ENCODE peak calls at places on chromosome 14, in seven cellular contexts. One of them, this sample, is unnamed.

GRCh38 chr14:68574906-68575305 is 218.0 kb downstream of the ZFP36L1 start:
- DNase-seq in astrocyte of the cerebellum: no peak
- DNase-seq in fibroblast of pulmonary artery: peak
- DNase-seq in fibroblast of mammary gland: peak
- DNase-seq in astrocyte of the spinal cord: peak
- DNase-seq in ovary: peak
- DNase-seq in Peyer's patch: no peak
- DNase-seq in this sample: no peak

GRCh38 chr14:100525615-100526014 is 61.6 kb downstream of the BEGAIN start:
- DNase-seq in astrocyte of the cerebellum: no peak
- DNase-seq in fibroblast of pulmonary artery: no peak
- DNase-seq in fibroblast of mammary gland: no peak
- DNase-seq in astrocyte of the spinal cord: no peak
- DNase-seq in ovary: no peak
- DNase-seq in Peyer's patch: peak
- DNase-seq in this sample: no peak

GRCh38 chr14:90692061-90692460 is 124.2 kb downstream of the TTC7B start:
- DNase-seq in astrocyte of the cerebellum: no peak
- DNase-seq in fibroblast of pulmonary artery: no peak
- DNase-seq in fibroblast of mammary gland: peak
- DNase-seq in astrocyte of the spinal cord: no peak
- DNase-seq in ovary: no peak
- DNase-seq in Peyer's patch: no peak
- DNase-seq in this sample: no peak

GRCh38 chr14:50321009-50321660 is 9.0 kb downstream of the DMAC2L start:
- DNase-seq in astrocyte of the cerebellum: peak
- DNase-seq in fibroblast of pulmonary artery: peak
- DNase-seq in fibroblast of mammary gland: peak
- DNase-seq in astrocyte of the spinal cord: peak
- DNase-seq in ovary: no peak
- DNase-seq in Peyer's patch: no peak
- DNase-seq in this sample: peak

GRCh38 chr14:61930101-61930857 is 168.1 kb downstream of the SNAPC1 start:
- DNase-seq in astrocyte of the cerebellum: no peak
- DNase-seq in fibroblast of pulmonary artery: no peak
- DNase-seq in fibroblast of mammary gland: no peak
- DNase-seq in astrocyte of the spinal cord: no peak
- DNase-seq in ovary: no peak
- DNase-seq in Peyer's patch: no peak
- DNase-seq in this sample: no peak

GRCh38 chr14:70856851-70857498 is 47.7 kb upstream of the MAP3K9 start:
- DNase-seq in astrocyte of the cerebellum: peak
- DNase-seq in fibroblast of pulmonary artery: peak
- DNase-seq in fibroblast of mammary gland: peak
- DNase-seq in astrocyte of the spinal cord: peak
- DNase-seq in ovary: no peak
- DNase-seq in Peyer's patch: no peak
- DNase-seq in this sample: no peak

GRCh38 chr14:45251912-45252311 is 1.1 kb downstream of the MIS18BP1 start:
- DNase-seq in astrocyte of the cerebellum: no peak
- DNase-seq in fibroblast of pulmonary artery: peak
- DNase-seq in fibroblast of mammary gland: peak
- DNase-seq in astrocyte of the spinal cord: peak
- DNase-seq in ovary: no peak
- DNase-seq in Peyer's patch: no peak
- DNase-seq in this sample: no peak

GRCh38 chr14:87407344-87407743 is 585.6 kb downstream of the GALC start:
- DNase-seq in astrocyte of the cerebellum: no peak
- DNase-seq in fibroblast of pulmonary artery: no peak
- DNase-seq in fibroblast of mammary gland: peak
- DNase-seq in astrocyte of the spinal cord: no peak
- DNase-seq in ovary: no peak
- DNase-seq in Peyer's patch: no peak
- DNase-seq in this sample: no peak

GRCh38 chr14:75452324-75452723 is 24.5 kb downstream of the JDP2 start:
- DNase-seq in astrocyte of the cerebellum: no peak
- DNase-seq in fibroblast of pulmonary artery: no peak
- DNase-seq in fibroblast of mammary gland: peak
- DNase-seq in astrocyte of the spinal cord: peak
- DNase-seq in ovary: no peak
- DNase-seq in Peyer's patch: no peak
- DNase-seq in this sample: no peak

GRCh38 chr14:89648924-89649323 is 231.9 kb upstream of the FOXN3 start:
- DNase-seq in astrocyte of the cerebellum: no peak
- DNase-seq in fibroblast of pulmonary artery: no peak
- DNase-seq in fibroblast of mammary gland: no peak
- DNase-seq in astrocyte of the spinal cord: no peak
- DNase-seq in ovary: no peak
- DNase-seq in Peyer's patch: no peak
- DNase-seq in this sample: no peak

GRCh38 chr14:52442602-52443001 is 109.7 kb downstream of the TXNDC16 start:
- DNase-seq in astrocyte of the cerebellum: no peak
- DNase-seq in fibroblast of pulmonary artery: no peak
- DNase-seq in fibroblast of mammary gland: no peak
- DNase-seq in astrocyte of the spinal cord: no peak
- DNase-seq in ovary: no peak
- DNase-seq in Peyer's patch: no peak
- DNase-seq in this sample: no peak

GRCh38 chr14:35114036-35114435 is 7.8 kb downstream of the PPP2R3C start:
- DNase-seq in astrocyte of the cerebellum: no peak
- DNase-seq in fibroblast of pulmonary artery: peak
- DNase-seq in fibroblast of mammary gland: no peak
- DNase-seq in astrocyte of the spinal cord: peak
- DNase-seq in ovary: no peak
- DNase-seq in Peyer's patch: no peak
- DNase-seq in this sample: no peak

GRCh38 chr14:74793506-74794155 is 30.5 kb downstream of the YLPM1 start:
- DNase-seq in astrocyte of the cerebellum: no peak
- DNase-seq in fibroblast of pulmonary artery: peak
- DNase-seq in fibroblast of mammary gland: peak
- DNase-seq in astrocyte of the spinal cord: peak
- DNase-seq in ovary: no peak
- DNase-seq in Peyer's patch: no peak
- DNase-seq in this sample: no peak

GRCh38 chr14:41404121-41404520 is 202.6 kb upstream of the LRFN5 start:
- DNase-seq in astrocyte of the cerebellum: no peak
- DNase-seq in fibroblast of pulmonary artery: peak
- DNase-seq in fibroblast of mammary gland: peak
- DNase-seq in astrocyte of the spinal cord: no peak
- DNase-seq in ovary: no peak
- DNase-seq in Peyer's patch: no peak
- DNase-seq in this sample: no peak

GRCh38 chr14:68598621-68599447 is 194.0 kb downstream of the ZFP36L1 start:
- DNase-seq in astrocyte of the cerebellum: peak
- DNase-seq in fibroblast of pulmonary artery: peak
- DNase-seq in fibroblast of mammary gland: peak
- DNase-seq in astrocyte of the spinal cord: peak
- DNase-seq in ovary: peak
- DNase-seq in Peyer's patch: peak
- DNase-seq in this sample: peak

GRCh38 chr14:68623307-68623706 is 169.6 kb downstream of the ZFP36L1 start:
- DNase-seq in astrocyte of the cerebellum: no peak
- DNase-seq in fibroblast of pulmonary artery: no peak
- DNase-seq in fibroblast of mammary gland: no peak
- DNase-seq in astrocyte of the spinal cord: no peak
- DNase-seq in ovary: no peak
- DNase-seq in Peyer's patch: no peak
- DNase-seq in this sample: no peak

GRCh38 chr14:65302571-65303184 is 109.9 kb upstream of the FUT8 start:
- DNase-seq in astrocyte of the cerebellum: no peak
- DNase-seq in fibroblast of pulmonary artery: no peak
- DNase-seq in fibroblast of mammary gland: no peak
- DNase-seq in astrocyte of the spinal cord: no peak
- DNase-seq in ovary: no peak
- DNase-seq in Peyer's patch: peak
- DNase-seq in this sample: no peak

GRCh38 chr14:96037891-96038557 is 1.1 kb upstream of the C14orf132 start:
- DNase-seq in astrocyte of the cerebellum: no peak
- DNase-seq in fibroblast of pulmonary artery: peak
- DNase-seq in fibroblast of mammary gland: peak
- DNase-seq in astrocyte of the spinal cord: no peak
- DNase-seq in ovary: no peak
- DNase-seq in Peyer's patch: no peak
- DNase-seq in this sample: no peak

GRCh38 chr14:85175556-85175955 is 354.4 kb upstream of the FLRT2 start:
- DNase-seq in astrocyte of the cerebellum: no peak
- DNase-seq in fibroblast of pulmonary artery: peak
- DNase-seq in fibroblast of mammary gland: peak
- DNase-seq in astrocyte of the spinal cord: no peak
- DNase-seq in ovary: no peak
- DNase-seq in Peyer's patch: no peak
- DNase-seq in this sample: no peak

GRCh38 chr14:80770114-80770917 is 171.2 kb downstream of the CEP128 start:
- DNase-seq in astrocyte of the cerebellum: no peak
- DNase-seq in fibroblast of pulmonary artery: no peak
- DNase-seq in fibroblast of mammary gland: peak
- DNase-seq in astrocyte of the spinal cord: no peak
- DNase-seq in ovary: no peak
- DNase-seq in Peyer's patch: no peak
- DNase-seq in this sample: no peak

GRCh38 chr14:94307410-94307992 is 14.4 kb upstream of the SERPINA10 start:
- DNase-seq in astrocyte of the cerebellum: no peak
- DNase-seq in fibroblast of pulmonary artery: peak
- DNase-seq in fibroblast of mammary gland: peak
- DNase-seq in astrocyte of the spinal cord: no peak
- DNase-seq in ovary: no peak
- DNase-seq in Peyer's patch: no peak
- DNase-seq in this sample: no peak
- TF ChIP-seq CTCF in astrocyte of the cerebellum: peak
- TF ChIP-seq CTCF in fibroblast of pulmonary artery: peak
- TF ChIP-seq CTCF in fibroblast of mammary gland: peak
- TF ChIP-seq CTCF in astrocyte of the spinal cord: peak
- TF ChIP-seq CTCF in ovary: no peak
- TF ChIP-seq CTCF in Peyer's patch: peak
- TF ChIP-seq CTCF in this sample: peak

DNA sequence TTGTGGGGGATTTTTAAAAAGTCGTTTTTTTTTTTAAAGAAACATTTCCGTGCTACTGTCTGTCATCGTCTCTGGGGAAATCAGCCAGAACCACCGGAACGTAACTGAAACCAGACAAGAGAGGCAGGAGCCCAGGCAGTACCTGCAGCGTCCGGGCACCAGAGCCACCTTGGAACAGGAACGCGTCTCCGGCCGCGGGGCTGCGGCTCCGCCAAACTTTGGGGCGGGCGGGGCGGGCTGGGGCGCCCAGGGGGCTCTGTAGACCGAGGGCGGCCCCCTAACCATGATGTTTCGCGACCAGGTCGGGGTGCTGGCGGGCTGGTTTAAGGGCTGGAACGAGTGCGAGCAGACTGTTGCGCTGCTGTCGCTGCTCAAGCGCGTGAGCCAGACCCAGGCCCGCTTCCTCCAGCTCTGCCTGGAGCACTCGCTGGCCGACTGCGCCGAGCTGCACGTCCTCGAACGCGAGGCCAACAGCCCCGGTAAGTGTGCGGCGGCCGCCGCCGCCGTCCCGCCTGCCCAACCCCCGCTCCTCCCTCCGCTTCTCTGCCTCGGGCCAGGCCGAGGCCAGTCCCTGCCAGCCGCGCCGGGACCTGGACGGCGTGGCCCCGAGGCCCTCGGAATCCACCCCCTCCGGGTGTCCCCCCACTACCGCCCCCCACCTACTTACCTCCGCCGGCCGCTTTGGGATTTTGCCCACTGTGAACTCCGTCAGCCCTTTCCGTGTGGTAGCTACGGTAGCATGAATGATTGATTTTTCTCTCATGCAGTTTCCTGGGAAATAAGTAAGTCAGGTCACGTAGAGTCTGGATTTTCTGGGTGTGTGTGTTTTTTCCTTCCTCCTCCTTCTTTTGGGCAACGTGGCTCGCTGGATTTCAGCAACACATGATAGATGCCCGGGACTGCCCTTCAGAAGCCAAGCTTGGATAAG is 970 bp downstream of the SAMD4A start:
- DNase-seq in astrocyte of the cerebellum: no peak
- DNase-seq in fibroblast of pulmonary artery: peak
- DNase-seq in fibroblast of mammary gland: peak
- DNase-seq in astrocyte of the spinal cord: peak
- DNase-seq in ovary: peak
- DNase-seq in Peyer's patch: peak
- DNase-seq in this sample: no peak
- H3K4me3 ChIP-seq in astrocyte of the cerebellum: peak
- H3K4me3 ChIP-seq in fibroblast of pulmonary artery: peak
- H3K4me3 ChIP-seq in fibroblast of mammary gland: peak
- H3K4me3 ChIP-seq in astrocyte of the spinal cord: peak
- H3K4me3 ChIP-seq in ovary: peak
- H3K4me3 ChIP-seq in Peyer's patch: peak
- H3K4me3 ChIP-seq in this sample: peak

DNA sequence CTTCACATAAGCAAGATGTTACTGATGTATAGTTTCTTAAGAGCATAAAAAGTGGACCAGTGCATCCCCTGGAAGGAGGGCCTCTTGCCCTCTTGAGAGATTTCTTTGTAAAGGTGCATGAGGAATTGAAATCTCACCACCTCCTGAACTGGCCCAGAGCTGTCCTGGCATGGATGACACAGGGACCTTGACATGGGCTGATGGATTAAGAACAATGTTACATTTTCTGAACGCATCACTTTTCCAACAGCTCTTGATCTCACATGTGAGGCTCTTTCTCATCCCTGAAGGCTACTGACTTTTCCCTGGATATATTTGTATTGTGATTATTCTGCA is 360.4 kb downstream of the RGS6 start:
- DNase-seq in astrocyte of the cerebellum: no peak
- DNase-seq in fibroblast of pulmonary artery: no peak
- DNase-seq in fibroblast of mammary gland: no peak
- DNase-seq in astrocyte of the spinal cord: no peak
- DNase-seq in ovary: no peak
- DNase-seq in Peyer's patch: no peak
- DNase-seq in this sample: no peak
- TF ChIP-seq CTCF in astrocyte of the cerebellum: no peak
- TF ChIP-seq CTCF in fibroblast of pulmonary artery: no peak
- TF ChIP-seq CTCF in fibroblast of mammary gland: no peak
- TF ChIP-seq CTCF in astrocyte of the spinal cord: no peak
- TF ChIP-seq CTCF in ovary: no peak
- TF ChIP-seq CTCF in Peyer's patch: no peak
- TF ChIP-seq CTCF in this sample: no peak

GRCh38 chr14:23118506-23119361 is at the start of gene CEBPE:
- DNase-seq in astrocyte of the cerebellum: no peak
- DNase-seq in fibroblast of pulmonary artery: no peak
- DNase-seq in fibroblast of mammary gland: no peak
- DNase-seq in astrocyte of the spinal cord: no peak
- DNase-seq in ovary: no peak
- DNase-seq in Peyer's patch: no peak
- DNase-seq in this sample: no peak

GRCh38 chr14:23117371-23118020 is 1.6 kb downstream of the CEBPE start:
- DNase-seq in astrocyte of the cerebellum: no peak
- DNase-seq in fibroblast of pulmonary artery: no peak
- DNase-seq in fibroblast of mammary gland: no peak
- DNase-seq in astrocyte of the spinal cord: no peak
- DNase-seq in ovary: no peak
- DNase-seq in Peyer's patch: no peak
- DNase-seq in this sample: no peak

GRCh38 chr14:23120405-23121251 is 1.6 kb upstream of the CEBPE start:
- DNase-seq in astrocyte of the cerebellum: peak
- DNase-seq in fibroblast of pulmonary artery: peak
- DNase-seq in fibroblast of mammary gland: peak
- DNase-seq in astrocyte of the spinal cord: peak
- DNase-seq in ovary: peak
- DNase-seq in Peyer's patch: peak
- DNase-seq in this sample: peak

GRCh38 chr14:23121401-23121800 is 2.3 kb upstream of the CEBPE start:
- DNase-seq in astrocyte of the cerebellum: peak
- DNase-seq in fibroblast of pulmonary artery: peak
- DNase-seq in fibroblast of mammary gland: peak
- DNase-seq in astrocyte of the spinal cord: peak
- DNase-seq in ovary: peak
- DNase-seq in Peyer's patch: no peak
- DNase-seq in this sample: peak

GRCh38 chr14:23119362-23120327 is 590 bp upstream of the CEBPE start:
- DNase-seq in astrocyte of the cerebellum: no peak
- DNase-seq in fibroblast of pulmonary artery: no peak
- DNase-seq in fibroblast of mammary gland: no peak
- DNase-seq in astrocyte of the spinal cord: no peak
- DNase-seq in ovary: no peak
- DNase-seq in Peyer's patch: no peak
- DNase-seq in this sample: no peak
- H3K4me3 ChIP-seq in astrocyte of the cerebellum: no peak
- H3K4me3 ChIP-seq in fibroblast of pulmonary artery: no peak
- H3K4me3 ChIP-seq in fibroblast of mammary gland: no peak
- H3K4me3 ChIP-seq in astrocyte of the spinal cord: no peak
- H3K4me3 ChIP-seq in ovary: no peak
- H3K4me3 ChIP-seq in Peyer's patch: peak
- H3K4me3 ChIP-seq in this sample: no peak

This sample was measured in retinal pigment epithelial cell.